ENCODE peak calls at places on chromosomes 7 and 10, in seven cellular contexts. L is HTR-8/SVneo; Q is astrocyte of the spinal cord; F is AG04450; K is anterior cingulate cortex; D is CD4-positive, alpha-beta T cell; J is cardiac fibroblast. W is an unnamed sample.

GRCh38 chr10:19658131-19658530 is 158.1 kb upstream of the PLXDC2 start:
- DNase-seq in L (no peak), J (peak; percentile 57), K (no peak), F (no peak), Q (peak; percentile 28), D (no peak), W (peak; percentile 17)

GRCh38 chr10:92712016-92712889 is 22.5 kb downstream of the HHEX start:
- DNase-seq in Q (peak; percentile 56), F (no peak), J (peak; percentile 55), K (no peak), L (no peak), D (no peak), W (peak; percentile 76)

GRCh38 chr10:121935702-121936101 is 7.9 kb upstream of the ATE1 start:
- DNase-seq in L (no peak), K (no peak), J (no peak), D (no peak), Q (no peak), F (no peak), W (no peak)

GRCh38 chr10:104311184-104311720 is 27.0 kb downstream of the ITPRIP start:
- DNase-seq in F (no peak), K (no peak), Q (no peak), D (no peak), L (no peak), J (no peak), W (no peak)

GRCh38 chr10:107011113-107011512 is 153.4 kb downstream of the SORCS1 start:
- DNase-seq in D (no peak), J (no peak), F (no peak), Q (no peak), L (no peak), K (no peak), W (no peak)

GRCh38 chr10:44392420-44392819 is 7.5 kb upstream of the CXCL12 start:
- DNase-seq in Q (no peak), J (no peak), D (no peak), L (no peak), K (no peak), F (no peak), W (no peak)

GRCh38 chr10:55786461-55786860 is 574.6 kb downstream of the ZWINT start:
- DNase-seq in D (no peak), L (no peak), J (no peak), F (no peak), Q (no peak), K (no peak), W (no peak)

GRCh38 chr7:51220226-51220625 is 96.4 kb downstream of the COBL start:
- DNase-seq in D (no peak), K (no peak), Q (no peak), F (no peak), J (no peak), L (no peak), W (no peak)

GRCh38 chr10:132375116-132375794 is 21.7 kb upstream of the PWWP2B start:
- DNase-seq in J (no peak), D (no peak), L (no peak), Q (no peak), K (no peak), F (no peak), W (no peak)

GRCh38 chr10:130992802-130993523 is 318.6 kb downstream of the TCERG1L start:
- DNase-seq in F (no peak), L (no peak), D (no peak), K (no peak), Q (no peak), J (no peak), W (no peak)

GRCh38 chr10:75406158-75407065 is 4.8 kb upstream of the ZNF503 start:
- DNase-seq in K (no peak), J (no peak), F (no peak), Q (no peak), L (no peak), D (no peak), W (no peak)

GRCh38 chr10:84293171-84293570 is 35.2 kb upstream of the CCSER2 start:
- DNase-seq in D (no peak), K (no peak), Q (no peak), L (no peak), F (no peak), J (no peak), W (no peak)

GRCh38 chr10:32941357-32941756 is 16.7 kb downstream of the ITGB1 start:
- DNase-seq in F (no peak), D (no peak), Q (no peak), J (no peak), K (no peak), L (no peak), W (peak; percentile 11)

GRCh38 chr10:114399576-114399975 is 4.7 kb downstream of the AFAP1L2 start:
- DNase-seq in F (no peak), K (no peak), Q (no peak), J (no peak), D (no peak), L (no peak), W (no peak)

GRCh38 chr10:33187427-33187999 is 147.0 kb downstream of the NRP1 start:
- DNase-seq in K (no peak), L (no peak), D (no peak), J (no peak), Q (no peak), F (no peak), W (no peak)

GRCh38 chr7:55512635-55513034 is 59.7 kb downstream of the VOPP1 start:
- DNase-seq in L (no peak), Q (no peak), D (no peak), K (no peak), F (no peak), J (no peak), W (no peak)

GRCh38 chr7:70042533-70042932 is 444.3 kb downstream of the AUTS2 start:
- DNase-seq in J (peak; percentile 4), F (no peak), K (no peak), D (no peak), L (no peak), Q (peak; percentile 52), W (peak; percentile 48)

GRCh38 chr10:24622781-24623301 is 100.8 kb downstream of the ARHGAP21 start:
- DNase-seq in F (no peak), D (no peak), K (no peak), L (no peak), J (peak; percentile 39), Q (peak; percentile 58), W (peak; percentile 20)

GRCh38 chr7:124012864-124013263 is 20.0 kb downstream of the TMEM229A start:
- DNase-seq in J (no peak), F (no peak), Q (no peak), K (no peak), L (no peak), D (no peak), W (no peak)

GRCh38 chr7:120966961-120967360 is 16.4 kb downstream of the ING3 start:
- DNase-seq in D (no peak), F (no peak), K (no peak), Q (no peak), J (no peak), L (no peak), W (no peak)

GRCh38 chr10:49410365-49411074 is 14.6 kb upstream of the DRGX start:
- DNase-seq in L (no peak), K (no peak), F (no peak), D (no peak), Q (no peak), J (no peak), W (no peak)

GRCh38 chr10:61754553-61755540 is 92.1 kb downstream of the CABCOCO1 start:
- DNase-seq in K (no peak), J (no peak), Q (no peak), F (no peak), D (no peak), L (no peak), W (peak; percentile 55)

GRCh38 chr7:41188163-41189130 is 514.4 kb downstream of the INHBA start:
- DNase-seq in Q (peak; percentile 81), J (peak; percentile 79), F (peak; percentile 37), L (peak; percentile 64), D (no peak), K (no peak), W (peak; percentile 42)

GRCh38 chr10:78964952-78965633 is 103.7 kb upstream of the ZMIZ1 start:
- DNase-seq in J (peak; percentile 19), L (peak; percentile 75), F (no peak), K (peak; percentile 73), Q (peak; percentile 85), D (no peak), W (peak; percentile 93)

GRCh38 chr10:3766046-3766761 is 18.8 kb downstream of the KLF6 start:
- DNase-seq in K (no peak), Q (no peak), L (no peak), F (no peak), J (peak; percentile 52), D (no peak), W (no peak)

GRCh38 chr7:152512711-152513110 is 76.9 kb upstream of the KMT2C start:
- DNase-seq in D (no peak), K (no peak), L (no peak), Q (no peak), J (no peak), F (no peak), W (no peak)

GRCh38 chr7:43904533-43905208 is 1.7 kb downstream of the URGCP start:
- DNase-seq in J (peak; percentile 47), Q (no peak), K (no peak), D (no peak), L (no peak), F (no peak), W (no peak)

GRCh38 chr10:89792187-89792586 is 90.8 kb downstream of the KIF20B start:
- DNase-seq in D (no peak), J (peak; percentile 35), L (no peak), Q (no peak), K (no peak), F (no peak), W (no peak)

GRCh38 chr7:39650676-39651075 is 27.3 kb downstream of the RALA start:
- DNase-seq in J (peak; percentile 86), Q (peak; percentile 71), F (peak; percentile 18), K (no peak), D (no peak), L (no peak), W (peak; percentile 70)

GRCh38 chr10:75395955-75396860 is 5.4 kb downstream of the ZNF503 start:
- DNase-seq in K (no peak), J (peak; percentile 33), D (no peak), F (no peak), Q (peak; percentile 43), L (no peak), W (peak; percentile 57)

GRCh38 chr7:14899065-14899464 is 3.5 kb downstream of the DGKB start:
- DNase-seq in F (no peak), D (no peak), J (peak; percentile 63), K (no peak), L (no peak), Q (no peak), W (no peak)

GRCh38 chr7:2237109-2237602 is 4.4 kb upstream of the MAD1L1 start:
- DNase-seq in D (no peak), F (no peak), Q (no peak), L (no peak), K (no peak), J (no peak), W (no peak)

GRCh38 chr7:142094861-142095260 is 16.7 kb upstream of the MGAM2 start:
- DNase-seq in F (no peak), Q (no peak), J (peak; percentile 66), K (no peak), L (no peak), D (no peak), W (no peak)

GRCh38 chr7:37181550-37181932 is 267.1 kb downstream of the ELMO1 start:
- DNase-seq in F (no peak), Q (no peak), K (no peak), D (no peak), J (peak; percentile 1), L (no peak), W (no peak)

GRCh38 chr7:96084880-96085551 is 236.9 kb downstream of the SLC25A13 start:
- DNase-seq in L (no peak), Q (peak; percentile 32), J (peak; percentile 80), F (peak; percentile 18), K (no peak), D (no peak), W (peak; percentile 49)

GRCh38 chr10:55630491-55631056 is 730.5 kb downstream of the ZWINT start:
- DNase-seq in L (no peak), K (no peak), D (no peak), F (no peak), Q (peak; percentile 37), J (no peak), W (peak; percentile 42)

GRCh38 chr7:43516581-43517342 is 66.1 kb upstream of the STK17A start:
- DNase-seq in D (no peak), K (no peak), Q (no peak), L (no peak), J (no peak), F (no peak), W (no peak)